ENCODE peak calls at places on chromosomes 13 and 19, in six cellular contexts. F is MM.1S, R is colonic mucosa, Q is mammary epithelial cell, P is thoracic aorta, W is GM12878. H is an unnamed sample. For H3K4me1, the result is how much of the 10 kb centered on the place peaks cover.

GRCh38 chr19:12774588-12775555 is at the start of gene HOOK2:
- DNase-seq in Q (peak), R (peak), P (no peak), F (peak), W (no peak), H (no peak)

GRCh38 chr13:31794452-31794851 is 55.1 kb downstream of the RXFP2 start:
- DNase-seq in W (no peak), P (no peak), Q (no peak), F (no peak), R (no peak), H (no peak)

GRCh38 chr19:2048104-2048958 is 2.7 kb downstream of the MKNK2 start:
- DNase-seq in F (peak), W (no peak), R (peak), P (no peak), Q (no peak), H (no peak)

GRCh38 chr19:48308695-48309586 is 16.4 kb upstream of the EMP3 start:
- DNase-seq in P (no peak), W (no peak), R (no peak), F (no peak), Q (no peak), H (peak)

GRCh38 chr19:2475018-2475701 is 767 bp upstream of the GADD45B start:
- DNase-seq in R (peak), Q (peak), W (no peak), P (peak), F (peak), H (peak)

GRCh38 chr19:54459282-54460229 is 4.0 kb downstream of the LENG9 start:
- DNase-seq in Q (no peak), P (no peak), F (no peak), R (peak), W (no peak), H (no peak)

GRCh38 chr13:27923794-27924528 is 4.2 kb downstream of the PDX1 start:
- DNase-seq in P (no peak), F (no peak), R (no peak), W (no peak), Q (no peak), H (no peak)

GRCh38 chr19:5929646-5930045 is 15.6 kb downstream of the CAPS start:
- DNase-seq in Q (no peak), F (no peak), P (no peak), W (no peak), R (no peak), H (no peak)

GRCh38 chr13:33383724-33384577 is 98.4 kb upstream of the STARD13 start:
- DNase-seq in R (no peak), Q (no peak), W (no peak), F (no peak), P (no peak), H (no peak)

GRCh38 chr19:18456974-18457373 is 19.0 kb upstream of the ISYNA1 start:
- DNase-seq in W (no peak), R (no peak), P (no peak), F (no peak), Q (no peak), H (no peak)

GRCh38 chr13:100182894-100183490 is 94.1 kb downstream of the PCCA start:
- DNase-seq in P (no peak), Q (no peak), R (no peak), F (no peak), W (no peak), H (no peak)

GRCh38 chr19:50568321-50569022 is at the start of gene LRRC4B:
- DNase-seq in W (no peak), R (no peak), F (no peak), Q (no peak), P (no peak), H (no peak)

GRCh38 chr19:39405261-39405912 is 1.3 kb upstream of the ZFP36 start:
- DNase-seq in F (peak), W (no peak), P (no peak), Q (no peak), R (no peak), H (no peak)

GRCh38 chr13:78598382-78598781 is 5.0 kb downstream of the POU4F1 start:
- DNase-seq in Q (no peak), F (no peak), P (no peak), W (no peak), R (no peak), H (no peak)

GRCh38 chr19:12112701-12113100 is 27.4 kb downstream of the ZNF20 start:
- DNase-seq in F (no peak), P (no peak), R (no peak), Q (no peak), W (no peak), H (no peak)

GRCh38 chr19:49651029-49651825 is 9.2 kb downstream of the SCAF1 start:
- DNase-seq in P (no peak), R (no peak), Q (no peak), F (no peak), W (no peak), H (no peak)

GRCh38 chr13:20263393-20264044 is 31.4 kb upstream of the GJB6 start:
- DNase-seq in P (no peak), F (no peak), Q (no peak), W (no peak), R (no peak), H (no peak)

DNA sequence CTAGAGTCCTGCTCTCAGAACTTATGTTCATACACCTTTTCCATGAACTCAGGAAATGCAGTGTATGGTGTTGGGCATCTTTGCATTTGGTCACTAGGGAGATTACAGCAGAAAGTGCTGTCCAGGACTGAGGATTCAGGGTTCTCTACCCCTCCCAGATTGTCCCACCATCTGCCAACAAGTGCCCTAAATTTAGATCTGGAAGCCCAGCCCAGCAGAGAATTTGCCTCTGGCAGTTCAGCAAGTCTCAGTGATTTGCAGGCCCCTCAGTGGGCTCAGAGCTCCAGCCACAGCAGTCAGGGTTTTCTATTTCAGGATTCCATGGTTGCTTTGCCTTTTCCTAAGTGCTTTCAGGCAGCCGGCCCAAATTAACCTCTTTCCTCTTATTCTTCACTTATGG is 23.4 kb downstream of the CNFN start:
- DNase-seq in R (no peak), P (no peak), Q (no peak), W (no peak), F (no peak), H (no peak)
- H3K4me1 ChIP-seq in R (under half), P (under half), Q (under half), W (under half), F (under half), H (under half)

GRCh38 chr13:75704942-75705320 is 68.8 kb downstream of the LMO7 start:
- DNase-seq in W (no peak), F (no peak), R (peak), P (no peak), Q (peak), H (peak)
- H3K4me1 ChIP-seq in W (under half), F (under half), R (under half), P (under half), Q (under half), H (under half)

GRCh38 chr13:40189885-40190655 is 476.4 kb downstream of the FOXO1 start:
- DNase-seq in F (no peak), P (no peak), W (no peak), R (no peak), Q (peak), H (peak)

GRCh38 chr13:40191186-40191980 is 475.1 kb downstream of the FOXO1 start:
- DNase-seq in W (no peak), F (no peak), P (no peak), R (no peak), Q (no peak), H (no peak)

GRCh38 chr13:40187836-40188591 is 478.4 kb downstream of the FOXO1 start:
- DNase-seq in R (no peak), P (no peak), W (no peak), F (no peak), Q (no peak), H (no peak)

GRCh38 chr13:40190656-40191100 is 475.8 kb downstream of the FOXO1 start:
- DNase-seq in P (no peak), W (no peak), F (peak), R (no peak), Q (peak), H (peak)

DNA sequence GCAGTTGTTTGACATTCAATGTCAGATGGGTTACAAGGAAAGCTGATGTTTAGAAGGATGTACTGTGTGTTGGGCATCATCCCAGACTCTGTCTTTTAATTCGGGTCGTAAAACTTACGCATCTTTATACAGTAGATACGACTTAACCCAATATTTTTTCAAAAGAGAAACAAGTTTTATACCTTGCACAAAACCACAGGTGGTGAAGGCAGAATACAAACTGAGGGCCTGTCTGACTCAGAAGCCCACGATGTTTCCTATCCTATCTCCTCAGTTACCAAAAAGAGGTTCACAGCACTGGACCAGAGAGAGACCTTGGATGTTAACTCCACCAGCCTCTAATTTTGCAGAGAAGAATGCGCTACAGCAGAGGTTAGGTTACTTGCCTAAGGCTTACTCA is 477.0 kb downstream of the FOXO1 start:
- DNase-seq in W (no peak), Q (no peak), P (no peak), R (no peak), F (no peak), H (no peak)
- H3K4me1 ChIP-seq in W (under half), Q (under half), P (under half), R (under half), F (under half), H (under half)

DNA sequence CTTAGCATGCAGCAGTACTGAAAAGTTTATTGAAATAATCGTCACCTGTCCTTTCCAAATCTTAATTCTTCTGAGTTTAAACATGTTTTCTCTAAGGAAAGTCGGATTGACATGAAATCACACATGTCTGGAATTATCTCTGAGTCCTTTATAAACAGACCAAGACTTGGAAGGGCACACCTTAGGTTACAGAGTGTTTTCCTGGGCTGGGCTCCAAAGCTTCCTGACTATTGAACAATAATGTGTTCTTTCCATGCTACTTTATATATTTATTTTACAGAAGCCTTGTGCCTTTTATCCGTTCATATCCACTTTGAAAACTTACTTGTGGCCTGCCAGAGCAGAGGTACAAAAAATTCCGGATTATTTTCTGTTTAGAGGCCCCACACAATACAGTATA is 52.1 kb downstream of the LRCH1 start:
- DNase-seq in Q (no peak), W (no peak), R (no peak), P (no peak), F (no peak), H (peak)
- H3K4me1 ChIP-seq in Q (under half), W (under half), R (under half), P (half or more), F (under half), H (under half)

GRCh38 chr19:43575955-43576451 is 402 bp downstream of the PINLYP start:
- DNase-seq in W (no peak), Q (peak), F (no peak), P (no peak), R (no peak), H (no peak)

GRCh38 chr19:43572172-43572588 is 3.1 kb downstream of the XRCC1 start:
- DNase-seq in R (no peak), W (no peak), F (no peak), P (no peak), Q (no peak), H (no peak)

GRCh38 chr19:43576479-43576878 is 878 bp downstream of the PINLYP start:
- DNase-seq in P (no peak), F (no peak), W (no peak), R (no peak), Q (peak), H (no peak)

GRCh38 chr19:43575156-43575950 is at the start of the genes PINLYP and XRCC1:
- DNase-seq in R (peak), P (peak), F (peak), Q (peak), W (peak), H (peak)

GRCh38 chr19:43574424-43575155 is 737 bp downstream of the XRCC1 start:
- DNase-seq in F (no peak), R (no peak), P (no peak), W (no peak), Q (peak), H (peak)
- H3K4me1 ChIP-seq in F (under half), R (under half), P (under half), W (under half), Q (under half), H (under half)

GRCh38 chr13:46684287-46685001 is 112.5 kb downstream of the ESD start:
- DNase-seq in F (no peak), Q (no peak), P (no peak), R (no peak), W (no peak), H (peak)

GRCh38 chr13:46686171-46686570 is 110.8 kb downstream of the ESD start:
- DNase-seq in R (no peak), F (no peak), W (no peak), P (no peak), Q (no peak), H (no peak)

GRCh38 chr13:46687810-46688209 is 109.2 kb downstream of the ESD start:
- DNase-seq in W (no peak), P (no peak), Q (peak), F (no peak), R (no peak), H (peak)

GRCh38 chr13:46683879-46684278 is 113.1 kb downstream of the ESD start:
- DNase-seq in W (no peak), Q (no peak), P (no peak), F (no peak), R (no peak), H (no peak)

DNA sequence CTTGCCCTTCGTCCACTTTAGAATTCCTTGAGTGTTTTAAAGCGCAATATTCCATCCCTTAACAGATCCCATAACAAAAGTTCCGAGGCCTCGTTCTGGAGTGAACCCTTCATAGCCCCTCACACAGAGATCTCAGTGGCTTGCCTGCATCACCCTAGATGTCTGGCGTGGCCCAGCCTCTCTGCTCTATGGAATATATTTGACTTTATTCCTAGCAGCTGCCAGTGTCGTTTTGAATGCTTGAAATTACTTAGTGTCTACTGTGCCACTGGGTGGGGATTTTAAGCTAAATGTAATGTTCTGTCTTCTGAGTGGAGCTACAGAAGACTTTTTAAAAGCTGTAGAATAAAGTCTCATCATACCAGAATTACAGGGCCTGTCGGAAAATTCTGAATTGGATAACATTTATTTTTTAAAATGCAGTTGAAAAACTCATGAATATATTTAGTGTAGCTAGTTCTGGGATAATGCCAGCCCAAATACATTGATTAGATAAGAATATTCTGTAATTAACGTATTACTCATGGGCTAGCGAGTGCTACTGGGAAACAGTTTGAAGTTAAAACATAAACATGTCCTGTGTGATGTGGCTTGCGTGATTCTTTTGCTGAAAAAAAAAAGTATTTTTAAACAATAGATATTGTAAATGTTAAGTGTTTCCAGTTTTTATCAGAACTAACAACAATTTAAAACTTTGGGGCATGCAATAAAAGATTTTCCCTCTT is 111.8 kb downstream of the ESD start:
- DNase-seq in R (no peak), W (no peak), P (no peak), Q (no peak), F (no peak), H (peak)
- H3K4me1 ChIP-seq in R (under half), W (under half), P (under half), Q (under half), F (under half), H (half or more)

GRCh38 chr19:17095141-17095919 is 19.8 kb downstream of the MYO9B start:
- DNase-seq in Q (no peak), F (no peak), R (peak), W (no peak), P (peak), H (no peak)
- H3K4me1 ChIP-seq in Q (under half), F (under half), R (under half), W (under half), P (under half), H (under half)

GRCh38 chr19:40452016-40452415 is 7.9 kb upstream of the SERTAD3 start:
- DNase-seq in P (no peak), F (no peak), Q (no peak), W (no peak), R (no peak), H (no peak)

GRCh38 chr19:40457048-40457447 is 8.5 kb downstream of the BLVRB start:
- DNase-seq in P (no peak), W (no peak), Q (no peak), R (no peak), F (no peak), H (no peak)

GRCh38 chr19:40450664-40451063 is 6.5 kb upstream of the SERTAD3 start:
- DNase-seq in R (no peak), W (no peak), P (no peak), Q (no peak), F (no peak), H (no peak)

GRCh38 chr19:40449506-40449905 is 5.4 kb upstream of the SERTAD3 start:
- DNase-seq in W (no peak), Q (no peak), R (no peak), P (no peak), F (no peak), H (no peak)

GRCh38 chr19:40453151-40453735 is 9.1 kb upstream of the SERTAD3 start:
- DNase-seq in W (no peak), R (no peak), P (no peak), Q (no peak), F (no peak), H (no peak)
- H3K4me1 ChIP-seq in W (under half), R (under half), P (under half), Q (under half), F (under half), H (under half)

DNA sequence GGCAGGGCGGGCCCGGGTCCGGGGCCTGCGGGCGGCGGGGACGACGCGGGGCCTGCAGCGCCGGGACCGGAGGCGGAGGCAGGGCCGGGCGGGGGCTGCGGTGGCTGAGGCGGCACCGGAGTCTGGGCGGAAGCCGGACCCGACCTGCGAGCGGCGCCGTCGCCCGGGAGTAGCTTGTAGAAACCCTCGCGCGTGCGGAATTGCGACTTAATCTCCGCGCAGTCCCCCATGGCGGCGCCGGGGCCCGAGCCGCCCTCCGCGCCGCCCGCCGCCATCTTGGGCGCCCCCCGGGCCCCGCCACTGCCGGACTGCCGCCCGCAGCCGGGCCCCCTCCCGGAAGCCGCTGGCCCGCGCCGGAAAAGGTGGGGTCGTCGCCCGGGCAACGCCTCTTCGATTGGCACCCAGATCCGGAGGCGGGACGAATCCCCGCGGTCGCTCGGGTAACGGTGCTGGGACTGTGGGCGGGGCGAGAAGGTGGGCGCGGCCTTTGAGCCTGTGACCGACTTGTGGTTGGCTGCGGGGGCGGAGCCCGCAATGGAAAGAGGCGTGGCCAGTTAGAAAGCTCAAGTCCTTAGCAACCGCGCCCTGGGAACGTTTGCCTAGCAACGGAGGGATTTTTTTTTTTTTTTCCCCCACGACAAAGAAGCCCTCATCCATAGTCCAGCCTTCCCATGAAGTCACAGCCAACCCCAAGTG is at the start of gene DMWD:
- DNase-seq in P (peak), Q (peak), R (peak), W (peak), F (peak), H (peak)
- H3K4me1 ChIP-seq in P (under half), Q (under half), R (under half), W (under half), F (under half), H (under half)